ENCODE peak calls at places on chromosomes 1 and 21, in eight cellular contexts. One of them, this sample, is unnamed.

GRCh38 chr21:39885119-39885848 is 18.0 kb downstream of the PCP4 start:
- DNase-seq in naive thymus-derived CD8-positive, alpha-beta T cell: no peak
- DNase-seq in NCI-H748 treated with DMSO at 0.1 percent for 48 hours: no peak
- DNase-seq in amniotic stem cell: no peak
- DNase-seq in PC-3: no peak
- DNase-seq in BE2C: peak; percentile 58
- DNase-seq in AML-193: no peak
- DNase-seq in gastrocnemius medialis: no peak
- DNase-seq in this sample: peak; percentile 91

GRCh38 chr1:202283379-202283844 is 58.3 kb downstream of the UBE2T start:
- DNase-seq in BE2C: peak; percentile 39
- DNase-seq in AML-193: no peak
- DNase-seq in gastrocnemius medialis: no peak
- DNase-seq in amniotic stem cell: no peak
- DNase-seq in naive thymus-derived CD8-positive, alpha-beta T cell: peak; percentile 13
- DNase-seq in PC-3: peak; percentile 90
- DNase-seq in NCI-H748 treated with DMSO at 0.1 percent for 48 hours: no peak
- DNase-seq in this sample: peak; percentile 90

GRCh38 chr1:92804721-92805169 is 19.8 kb upstream of the EVI5 start:
- DNase-seq in PC-3: peak; percentile 67
- DNase-seq in amniotic stem cell: peak; percentile 84
- DNase-seq in naive thymus-derived CD8-positive, alpha-beta T cell: no peak
- DNase-seq in NCI-H748 treated with DMSO at 0.1 percent for 48 hours: no peak
- DNase-seq in AML-193: no peak
- DNase-seq in BE2C: peak; percentile 17
- DNase-seq in gastrocnemius medialis: peak; percentile 5
- DNase-seq in this sample: no peak

GRCh38 chr1:2574350-2574749 is 12.2 kb upstream of the PRXL2B start:
- DNase-seq in naive thymus-derived CD8-positive, alpha-beta T cell: no peak
- DNase-seq in NCI-H748 treated with DMSO at 0.1 percent for 48 hours: no peak
- DNase-seq in PC-3: no peak
- DNase-seq in gastrocnemius medialis: no peak
- DNase-seq in amniotic stem cell: no peak
- DNase-seq in AML-193: no peak
- DNase-seq in BE2C: no peak
- DNase-seq in this sample: no peak

GRCh38 chr21:25556087-25556486 is 51.2 kb downstream of the MRPL39 start:
- DNase-seq in naive thymus-derived CD8-positive, alpha-beta T cell: no peak
- DNase-seq in NCI-H748 treated with DMSO at 0.1 percent for 48 hours: no peak
- DNase-seq in AML-193: no peak
- DNase-seq in BE2C: no peak
- DNase-seq in PC-3: no peak
- DNase-seq in amniotic stem cell: no peak
- DNase-seq in gastrocnemius medialis: no peak
- DNase-seq in this sample: no peak

GRCh38 chr1:70438529-70438928 is 27.5 kb downstream of the CTH start:
- DNase-seq in BE2C: no peak
- DNase-seq in amniotic stem cell: no peak
- DNase-seq in naive thymus-derived CD8-positive, alpha-beta T cell: no peak
- DNase-seq in AML-193: no peak
- DNase-seq in NCI-H748 treated with DMSO at 0.1 percent for 48 hours: no peak
- DNase-seq in gastrocnemius medialis: no peak
- DNase-seq in PC-3: peak; percentile 40
- DNase-seq in this sample: no peak

GRCh38 chr1:243903904-243904303 is 53.9 kb upstream of the AKT3 start:
- DNase-seq in PC-3: peak; percentile 48
- DNase-seq in NCI-H748 treated with DMSO at 0.1 percent for 48 hours: no peak
- DNase-seq in naive thymus-derived CD8-positive, alpha-beta T cell: no peak
- DNase-seq in BE2C: no peak
- DNase-seq in gastrocnemius medialis: no peak
- DNase-seq in AML-193: no peak
- DNase-seq in amniotic stem cell: no peak
- DNase-seq in this sample: no peak

GRCh38 chr1:48493970-48494769 is 22.2 kb upstream of the SPATA6 start:
- DNase-seq in amniotic stem cell: peak; percentile 78
- DNase-seq in gastrocnemius medialis: no peak
- DNase-seq in PC-3: peak; percentile 80
- DNase-seq in naive thymus-derived CD8-positive, alpha-beta T cell: no peak
- DNase-seq in BE2C: no peak
- DNase-seq in AML-193: no peak
- DNase-seq in NCI-H748 treated with DMSO at 0.1 percent for 48 hours: no peak
- DNase-seq in this sample: peak; percentile 34

GRCh38 chr1:155012052-155012546 is 9.5 kb downstream of the ZBTB7B start:
- DNase-seq in BE2C: peak; percentile 86
- DNase-seq in AML-193: no peak
- DNase-seq in NCI-H748 treated with DMSO at 0.1 percent for 48 hours: peak; percentile 6
- DNase-seq in naive thymus-derived CD8-positive, alpha-beta T cell: no peak
- DNase-seq in amniotic stem cell: no peak
- DNase-seq in gastrocnemius medialis: peak; percentile 53
- DNase-seq in PC-3: no peak
- DNase-seq in this sample: peak; percentile 8

GRCh38 chr1:221291113-221291512 is 411.9 kb downstream of the HLX start:
- DNase-seq in AML-193: no peak
- DNase-seq in NCI-H748 treated with DMSO at 0.1 percent for 48 hours: no peak
- DNase-seq in naive thymus-derived CD8-positive, alpha-beta T cell: no peak
- DNase-seq in BE2C: no peak
- DNase-seq in amniotic stem cell: no peak
- DNase-seq in gastrocnemius medialis: no peak
- DNase-seq in PC-3: no peak
- DNase-seq in this sample: no peak

GRCh38 chr1:205535866-205536758 is 31.6 kb downstream of the CDK18 start:
- DNase-seq in NCI-H748 treated with DMSO at 0.1 percent for 48 hours: no peak
- DNase-seq in PC-3: no peak
- DNase-seq in gastrocnemius medialis: no peak
- DNase-seq in amniotic stem cell: no peak
- DNase-seq in AML-193: no peak
- DNase-seq in naive thymus-derived CD8-positive, alpha-beta T cell: no peak
- DNase-seq in BE2C: peak; percentile 3
- DNase-seq in this sample: no peak